ENCODE peak calls at places on chromosomes 3 and 15, in five cellular contexts. H is MM.1S, G is neural progenitor cell, B is hepatocyte, A is GM23338. K is an unnamed sample.

GRCh38 chr3:84977021-84977420 is 18.2 kb downstream of the CADM2 start:
- DNase-seq in B (no peak), A (no peak), H (no peak), G (no peak), K (no peak)

GRCh38 chr3:126419886-126420786 is 25.4 kb downstream of the CFAP100 start:
- DNase-seq in A (peak), B (no peak), G (no peak), H (no peak), K (no peak)

GRCh38 chr15:70437882-70438331 is 325.5 kb downstream of the UACA start:
- DNase-seq in A (no peak), G (peak), H (no peak), B (no peak), K (no peak)

GRCh38 chr3:172522871-172523818 is at the start of gene TNFSF10:
- DNase-seq in B (peak), H (peak), A (peak), G (peak), K (peak)

GRCh38 chr3:184564685-184565385 is 3.2 kb downstream of the EPHB3 start:
- DNase-seq in H (no peak), G (no peak), B (no peak), A (no peak), K (no peak)

GRCh38 chr3:153944084-153944483 is 177.1 kb upstream of the ARHGEF26 start:
- DNase-seq in B (no peak), A (no peak), G (no peak), H (no peak), K (no peak)

GRCh38 chr3:2334921-2335320 is 236.3 kb downstream of the CNTN4 start:
- DNase-seq in A (no peak), H (no peak), G (no peak), B (no peak), K (no peak)

GRCh38 chr3:139611540-139611939 is 66.2 kb downstream of the NMNAT3 start:
- DNase-seq in B (no peak), A (no peak), G (no peak), H (no peak), K (no peak)

GRCh38 chr3:126481808-126482502 is 6.3 kb upstream of the ZXDC start:
- DNase-seq in B (peak), H (no peak), G (no peak), A (no peak), K (no peak)

GRCh38 chr15:73474785-73475184 is 31.8 kb downstream of the REC114 start:
- DNase-seq in G (no peak), B (no peak), H (no peak), A (no peak), K (no peak)

GRCh38 chr3:183975981-183976662 is 41.6 kb downstream of the ABCC5 start:
- DNase-seq in G (no peak), H (peak), A (peak), B (peak), K (peak)

GRCh38 chr3:119647177-119647576 is 13.2 kb downstream of the POPDC2 start:
- DNase-seq in A (no peak), H (no peak), B (no peak), G (no peak), K (no peak)

GRCh38 chr15:90231028-90232017 is 2.4 kb downstream of the CIB1 start:
- DNase-seq in B (no peak), H (no peak), A (no peak), G (no peak), K (no peak)

GRCh38 chr3:129399895-129400357 is 28.5 kb downstream of the EFCAB12 start:
- DNase-seq in H (no peak), G (no peak), B (no peak), A (no peak), K (peak)

GRCh38 chr15:74277245-74277644 is 41.1 kb downstream of the CCDC33 start:
- DNase-seq in H (no peak), G (no peak), A (no peak), B (no peak), K (no peak)

GRCh38 chr15:70095387-70096214 is 2.1 kb downstream of the TLE3 start:
- DNase-seq in H (peak), B (peak), A (peak), G (peak), K (no peak)

GRCh38 chr3:18891641-18892040 is 256.7 kb upstream of the KCNH8 start:
- DNase-seq in H (no peak), A (no peak), B (no peak), G (no peak), K (no peak)

GRCh38 chr15:71333839-71334238 is 218.6 kb downstream of the THSD4 start:
- DNase-seq in A (no peak), G (no peak), B (no peak), H (no peak), K (peak)

DNA sequence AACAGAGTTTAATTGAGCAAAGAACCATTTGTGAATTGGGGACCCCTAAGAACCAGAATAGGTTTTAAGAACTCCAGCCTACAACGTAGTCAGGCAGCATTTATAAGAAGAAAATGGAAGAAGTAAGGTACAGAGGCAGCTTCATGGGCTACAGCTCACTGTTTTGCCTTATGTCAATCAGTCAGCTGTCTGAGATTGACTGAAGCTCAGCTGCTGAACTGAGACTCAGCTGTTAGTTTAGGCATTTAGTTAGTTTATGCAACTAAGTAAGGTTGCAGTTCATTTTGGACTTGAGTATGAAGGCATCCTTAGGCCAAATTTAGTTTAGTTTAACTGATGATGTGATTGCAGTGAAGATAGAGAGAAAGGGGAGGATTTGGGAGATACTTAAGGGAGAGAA is 34.1 kb upstream of the RASA2 start:
- DNase-seq in H (no peak), A (no peak), B (no peak), G (no peak), K (no peak)
- H2AFZ ChIP-seq in H (no peak), A (no peak), B (no peak), G (no peak), K (no peak)

GRCh38 chr3:46427929-46428833 is 21.1 kb downstream of the CCRL2 start:
- DNase-seq in A (no peak), B (peak), H (no peak), G (no peak), K (no peak)
- H3K4me2 ChIP-seq in A (no peak), B (peak), H (no peak), G (no peak), K (no peak)

GRCh38 chr15:47715856-47716445 is 1.4 kb upstream of the SEMA6D start:
- DNase-seq in G (peak), A (no peak), B (no peak), H (no peak), K (peak)

GRCh38 chr15:47708116-47708515 is 9.2 kb upstream of the SEMA6D start:
- DNase-seq in A (no peak), B (peak), G (no peak), H (no peak), K (no peak)

GRCh38 chr15:47708595-47708994 is 8.7 kb upstream of the SEMA6D start:
- DNase-seq in B (peak), G (no peak), H (no peak), A (no peak), K (no peak)

GRCh38 chr15:47715402-47715801 is 1.9 kb upstream of the SEMA6D start:
- DNase-seq in A (no peak), H (no peak), G (no peak), B (no peak), K (no peak)

DNA sequence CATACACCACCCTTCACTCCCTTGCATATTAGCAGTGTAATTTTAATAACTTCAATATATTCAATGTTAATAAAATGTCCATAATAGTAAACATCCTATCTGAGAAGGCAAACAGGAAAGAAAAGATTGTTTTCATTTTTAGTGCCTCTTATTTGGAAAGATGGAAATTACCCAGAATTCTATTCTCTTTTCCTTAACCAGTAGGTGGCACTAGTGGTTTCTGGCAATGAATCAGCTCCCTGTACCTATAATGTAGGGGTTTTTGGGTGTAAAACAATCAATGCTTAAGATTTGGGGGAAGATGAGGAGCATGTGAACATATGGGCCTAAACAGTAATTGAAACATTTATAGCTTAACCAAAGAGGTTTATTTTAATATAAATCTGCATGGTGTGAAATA is 5.7 kb upstream of the SEMA6D start:
- DNase-seq in A (peak), G (peak), H (peak), B (no peak), K (no peak)
- TF ChIP-seq CTCF in A (peak), G (peak), H (peak), B (peak), K (peak)

GRCh38 chr3:25783661-25784512 is 644 bp upstream of the NGLY1 start:
- DNase-seq in H (peak), B (peak), G (peak), A (peak), K (peak)

GRCh38 chr3:25781145-25781757 is 2.0 kb downstream of the NGLY1 start:
- DNase-seq in B (no peak), A (no peak), G (no peak), H (no peak), K (no peak)

GRCh38 chr3:25781758-25782594 is 1.3 kb downstream of the NGLY1 start:
- DNase-seq in H (no peak), A (no peak), G (peak), B (no peak), K (no peak)

GRCh38 chr3:25782938-25783660 is at the start of gene NGLY1:
- DNase-seq in B (peak), A (peak), G (peak), H (peak), K (peak)

GRCh38 chr3:25782636-25782937 is 656 bp downstream of the NGLY1 start:
- DNase-seq in A (no peak), G (no peak), B (no peak), H (no peak), K (no peak)
- H2AFZ ChIP-seq in A (peak), G (peak), B (peak), H (peak), K (peak)

GRCh38 chr15:91694829-91695205 is 158.7 kb upstream of the SLCO3A1 start:
- DNase-seq in H (no peak), G (no peak), A (no peak), B (peak), K (peak)
- H3K4me2 ChIP-seq in H (no peak), G (no peak), A (no peak), B (peak), K (peak)

GRCh38 chr15:45084163-45084562 is 29.8 kb downstream of the DUOX2 start:
- DNase-seq in H (no peak), G (no peak), A (no peak), B (no peak), K (no peak)

GRCh38 chr15:45091161-45091560 is 22.8 kb downstream of the DUOX2 start:
- DNase-seq in B (peak), G (no peak), H (no peak), A (no peak), K (peak)

GRCh38 chr15:45088801-45089711 is 24.9 kb downstream of the DUOX2 start:
- DNase-seq in B (peak), G (no peak), H (no peak), A (no peak), K (no peak)

GRCh38 chr15:45089712-45090373 is 24.1 kb downstream of the DUOX2 start:
- DNase-seq in G (no peak), H (no peak), A (no peak), B (peak), K (no peak)

GRCh38 chr15:45087513-45087912 is 26.5 kb downstream of the DUOX2 start:
- DNase-seq in A (peak), B (no peak), G (no peak), H (no peak), K (no peak)
- TF ChIP-seq CTCF in A (peak), B (no peak), G (peak), H (peak), K (no peak)

K was measured in astrocyte.